ENCODE peak calls at places on chromosome 22, in nine cellular contexts. Q is endothelial cell, M is fibroblast of pulmonary artery, R is GM12864, S is A673, O is stomach, U is GM13977, Y is transverse colon, A is brain microvascular endothelial cell. T is an unnamed sample.

GRCh38 chr22:49157529-49158339 is 669.9 kb downstream of the BRD1 start:
- DNase-seq in M (no peak), R (no peak), S (no peak), Y (no peak), U (no peak), A (no peak), Q (no peak), O (no peak), T (no peak)

GRCh38 chr22:38733329-38734202 is 22.2 kb downstream of the SUN2 start:
- DNase-seq in M (peak), Y (peak), R (no peak), O (peak), S (peak), A (no peak), U (peak), Q (peak), T (peak)

GRCh38 chr22:37193629-37194191 is 5.7 kb upstream of the C1QTNF6 start:
- DNase-seq in Q (no peak), O (no peak), Y (peak), A (no peak), S (peak), R (no peak), M (peak), U (no peak), T (no peak)

GRCh38 chr22:16936625-16937024 is 71.4 kb downstream of the GAB4 start:
- DNase-seq in Y (no peak), M (no peak), A (no peak), R (no peak), U (no peak), Q (no peak), O (no peak), S (no peak), T (no peak)

GRCh38 chr22:47651216-47651987 is 889.0 kb downstream of the TBC1D22A start:
- DNase-seq in Y (no peak), O (no peak), M (no peak), U (no peak), A (no peak), Q (no peak), S (no peak), R (no peak), T (no peak)

GRCh38 chr22:46159212-46159611 is 8.9 kb downstream of the PPARA start:
- DNase-seq in Q (no peak), Y (no peak), A (no peak), M (no peak), R (no peak), S (no peak), U (no peak), O (no peak), T (no peak)

GRCh38 chr22:46055176-46055850 is 78.4 kb upstream of the WNT7B start:
- DNase-seq in Q (no peak), O (peak), A (no peak), U (no peak), Y (peak), S (peak), M (no peak), R (no peak), T (no peak)

GRCh38 chr22:37930952-37931440 is 22.4 kb downstream of the C22orf23 start:
- DNase-seq in A (no peak), U (no peak), O (no peak), M (no peak), S (no peak), Y (no peak), R (no peak), Q (no peak), T (no peak)

GRCh38 chr22:16960220-16960883 is 47.7 kb downstream of the GAB4 start:
- DNase-seq in M (no peak), R (no peak), A (no peak), O (no peak), S (no peak), U (peak), Y (no peak), Q (no peak), T (peak)

GRCh38 chr22:46107753-46108563 is 42.4 kb upstream of the PPARA start:
- DNase-seq in Y (no peak), O (no peak), M (no peak), R (no peak), Q (no peak), S (no peak), A (no peak), U (no peak), T (no peak)

GRCh38 chr22:22702159-22702873 is 57.9 kb downstream of the GGTLC2 start:
- DNase-seq in R (no peak), A (no peak), Y (peak), U (no peak), Q (peak), O (no peak), S (no peak), M (no peak), T (no peak)
- TF ChIP-seq CTCF in R (peak), A (peak), Y (peak), U (peak), Q (no peak), O (no peak), S (peak), M (peak), T (peak)

GRCh38 chr22:20128902-20129746 is 2.5 kb upstream of the ZDHHC8 start:
- DNase-seq in U (no peak), S (peak), A (peak), M (peak), R (no peak), Y (peak), O (peak), Q (peak), T (no peak)
- TF ChIP-seq CTCF in U (peak), S (peak), A (peak), M (peak), R (peak), Y (no peak), O (no peak), Q (no peak), T (peak)

GRCh38 chr22:43893266-43893665 is 1.5 kb upstream of the PNPLA5 start:
- DNase-seq in M (no peak), A (no peak), Q (no peak), O (no peak), S (no peak), Y (no peak), R (no peak), U (no peak), T (no peak)

GRCh38 chr22:43890901-43891331 is 897 bp downstream of the PNPLA5 start:
- DNase-seq in O (no peak), M (no peak), A (no peak), R (no peak), Y (no peak), S (no peak), Q (no peak), U (no peak), T (no peak)

GRCh38 chr22:43892183-43892894 is 526 bp upstream of the PNPLA5 start:
- DNase-seq in A (no peak), Y (no peak), Q (no peak), U (no peak), R (no peak), O (no peak), M (no peak), S (no peak), T (no peak)

GRCh38 chr22:43894122-43894521 is 2.3 kb upstream of the PNPLA5 start:
- DNase-seq in A (no peak), Q (no peak), U (no peak), O (no peak), M (no peak), Y (no peak), S (no peak), R (no peak), T (no peak)

DNA sequence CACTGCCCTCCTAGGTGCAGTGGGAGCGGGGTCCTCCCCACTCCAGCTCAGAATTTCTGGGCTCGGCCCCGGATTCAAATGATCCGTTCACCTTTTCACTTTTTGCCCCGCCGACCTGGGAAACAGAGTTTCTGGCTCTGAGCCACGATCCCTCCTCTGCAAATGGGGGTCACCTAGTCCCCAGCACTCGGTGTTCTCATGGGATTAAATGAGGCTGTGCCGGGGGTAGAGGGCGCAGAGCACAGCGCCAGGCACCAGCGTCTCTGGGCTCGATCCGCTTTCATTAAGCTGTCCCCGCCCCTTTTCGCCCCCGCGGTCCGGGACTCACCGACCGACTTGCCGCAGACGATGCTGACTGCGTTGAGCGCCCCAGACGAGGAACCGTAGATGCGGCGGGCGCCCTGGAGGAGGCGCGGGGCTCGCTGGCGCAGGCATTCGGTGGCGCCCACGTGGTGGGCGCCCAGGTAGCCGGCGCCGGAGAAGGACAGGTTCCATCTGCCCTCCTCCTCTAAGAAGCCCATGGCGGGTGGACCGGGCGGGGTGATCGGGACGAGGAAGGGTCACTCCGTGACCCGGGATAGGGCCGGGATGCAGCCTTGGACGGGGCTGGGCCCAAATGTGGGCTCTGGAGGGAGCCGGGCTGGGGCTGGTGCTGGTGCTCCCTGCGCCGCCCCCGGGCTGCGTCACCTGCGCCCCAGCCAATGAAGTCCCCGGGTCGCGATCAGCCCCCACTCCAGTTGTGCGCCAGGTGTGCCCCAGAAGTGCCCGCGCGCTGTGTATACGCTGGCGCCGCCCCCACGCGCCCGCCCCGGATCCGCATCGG is at the start of gene PNPLA5:
- DNase-seq in Q (no peak), A (peak), O (no peak), R (no peak), Y (no peak), U (no peak), S (no peak), M (no peak), T (no peak)
- TF ChIP-seq CTCF in Q (no peak), A (no peak), O (no peak), R (no peak), Y (no peak), U (no peak), S (no peak), M (no peak), T (no peak)

GRCh38 chr22:22235564-22235963 is 9.0 kb upstream of the VPREB1 start:
- DNase-seq in S (peak), M (peak), Y (peak), U (peak), R (peak), Q (peak), O (no peak), A (no peak), T (peak)
- TF ChIP-seq CTCF in S (peak), M (peak), Y (peak), U (peak), R (peak), Q (peak), O (no peak), A (peak), T (peak)

GRCh38 chr22:50267591-50268390 is 2.4 kb downstream of the MAPK11 start:
- DNase-seq in A (no peak), U (peak), O (peak), S (peak), Q (peak), R (no peak), Y (peak), M (peak), T (peak)
- TF ChIP-seq CTCF in A (peak), U (peak), O (no peak), S (peak), Q (no peak), R (peak), Y (no peak), M (peak), T (peak)

DNA sequence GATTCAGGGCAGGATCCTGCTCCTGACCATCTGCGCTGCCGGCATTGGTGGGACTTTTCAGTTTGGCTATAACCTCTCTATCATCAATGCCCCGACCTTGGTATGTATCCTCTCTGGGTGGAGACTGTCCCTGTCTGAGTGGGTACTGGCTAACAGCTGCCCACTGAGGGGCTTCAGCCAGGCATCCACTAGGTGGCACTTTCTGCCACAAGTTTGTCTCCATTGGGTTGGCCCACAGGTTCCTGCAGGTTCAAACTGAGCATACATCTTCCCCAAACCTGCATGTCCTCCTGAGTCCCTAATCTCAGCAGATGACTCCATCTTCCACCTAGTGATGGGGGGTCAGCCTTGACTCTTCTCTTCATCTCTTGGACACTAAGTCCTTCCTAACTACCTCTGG is 4.4 kb downstream of the SLC2A11 start:
- DNase-seq in Y (no peak), O (no peak), U (no peak), R (no peak), A (peak), Q (peak), M (peak), S (peak), T (peak)
- TF ChIP-seq CTCF in Y (no peak), O (no peak), U (peak), R (peak), A (peak), Q (peak), M (peak), S (peak), T (peak)

DNA sequence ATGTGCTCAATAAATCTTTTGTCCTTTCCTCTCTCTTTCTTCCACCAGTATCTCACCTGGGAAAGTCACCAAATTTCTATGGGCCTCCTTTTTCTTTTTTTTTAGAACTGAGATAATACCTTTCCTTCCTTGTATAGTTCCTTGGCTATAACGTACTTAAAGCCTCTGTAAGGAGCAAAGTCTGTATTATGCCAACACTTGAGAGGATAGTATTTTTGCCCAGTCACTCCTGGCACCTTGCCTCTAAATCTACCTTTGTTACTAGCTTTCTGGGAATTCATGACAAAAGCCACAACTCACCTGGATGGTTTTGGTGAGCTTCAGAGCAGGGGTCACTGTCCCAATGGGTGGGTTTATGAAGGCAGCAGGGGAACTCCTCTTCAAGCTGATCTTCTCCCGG is 12.2 kb downstream of the POLDIP3 start:
- DNase-seq in U (no peak), Q (no peak), M (no peak), S (no peak), Y (peak), R (no peak), A (no peak), O (peak), T (no peak)
- TF ChIP-seq CTCF in U (no peak), Q (no peak), M (no peak), S (no peak), Y (no peak), R (no peak), A (no peak), O (no peak), T (no peak)

GRCh38 chr22:36192601-36193000 is 9.0 kb downstream of the APOL4 start:
- DNase-seq in Y (no peak), M (peak), Q (no peak), U (no peak), O (no peak), R (no peak), S (no peak), A (no peak), T (no peak)
- TF ChIP-seq CTCF in Y (no peak), M (no peak), Q (no peak), U (no peak), O (no peak), R (no peak), S (no peak), A (no peak), T (no peak)

GRCh38 chr22:43888740-43889139 is 3.1 kb downstream of the PNPLA5 start:
- DNase-seq in S (no peak), U (no peak), Y (no peak), Q (no peak), A (no peak), R (no peak), O (no peak), M (no peak), T (no peak)

GRCh38 chr22:43886231-43886630 is 5.6 kb downstream of the PNPLA5 start:
- DNase-seq in A (no peak), M (no peak), O (no peak), U (no peak), R (no peak), Q (no peak), S (no peak), Y (no peak), T (no peak)

GRCh38 chr22:43885786-43886185 is 6.0 kb downstream of the PNPLA5 start:
- DNase-seq in M (no peak), R (no peak), S (no peak), Q (no peak), U (no peak), A (no peak), Y (no peak), O (no peak), T (no peak)

GRCh38 chr22:43887391-43887790 is 4.4 kb downstream of the PNPLA5 start:
- DNase-seq in Q (no peak), O (no peak), S (no peak), R (no peak), M (no peak), Y (no peak), A (no peak), U (no peak), T (no peak)

GRCh38 chr22:43889366-43890253 is 2.2 kb downstream of the PNPLA5 start:
- DNase-seq in O (no peak), U (no peak), S (no peak), M (peak), Y (no peak), Q (no peak), A (no peak), R (no peak), T (no peak)
- TF ChIP-seq CTCF in O (no peak), U (no peak), S (no peak), M (no peak), Y (no peak), Q (no peak), A (peak), R (no peak), T (no peak)

GRCh38 chr22:29855611-29856181 is 17.6 kb upstream of the ASCC2 start:
- DNase-seq in O (no peak), Y (no peak), U (no peak), A (no peak), S (no peak), R (no peak), M (no peak), Q (no peak), T (no peak)
- TF ChIP-seq CTCF in O (no peak), Y (no peak), U (no peak), A (no peak), S (no peak), R (no peak), M (no peak), Q (no peak), T (no peak)

T was measured in GM10248.